ENCODE peak calls at places on chromosomes 13 and 19, in seven cellular contexts. V is uterus, O is GM12891, I is spleen, R is IMR-90, J is Peyer's patch, U is GM12892. E is an unnamed sample.

GRCh38 chr13:90709329-90709728 is 638.2 kb upstream of the MIR17HG start:
- DNase-seq in R (no peak), I (no peak), U (no peak), V (no peak), O (no peak), J (no peak), E (no peak)

GRCh38 chr13:98965325-98965724 is 12.5 kb downstream of the DOCK9 start:
- DNase-seq in I (no peak), R (no peak), U (no peak), V (no peak), J (no peak), O (no peak), E (no peak)

GRCh38 chr13:100035936-100036335 is 53.0 kb upstream of the PCCA start:
- DNase-seq in R (no peak), J (no peak), V (no peak), U (no peak), I (no peak), O (no peak), E (no peak)

GRCh38 chr19:4709440-4710280 is 14.0 kb downstream of the DPP9 start:
- DNase-seq in V (no peak), U (no peak), O (no peak), J (no peak), I (no peak), R (no peak), E (no peak)

GRCh38 chr13:114089751-114090400 is 42.5 kb downstream of the RASA3 start:
- DNase-seq in R (no peak), O (no peak), V (no peak), J (peak; percentile 20), U (no peak), I (no peak), E (no peak)

GRCh38 chr13:105167385-105167784 is 1368.1 kb downstream of the EFNB2 start:
- DNase-seq in J (no peak), V (no peak), R (no peak), I (no peak), U (no peak), O (no peak), E (no peak)

GRCh38 chr19:10105241-10106099 is 692 bp upstream of the PPAN start:
- DNase-seq in U (no peak), V (no peak), J (no peak), I (no peak), R (no peak), O (no peak), E (no peak)

GRCh38 chr13:27942972-27943371 is 23.2 kb downstream of the PDX1 start:
- DNase-seq in J (no peak), V (no peak), R (no peak), O (no peak), U (no peak), I (no peak), E (no peak)

GRCh38 chr13:42071667-42072419 is 23.4 kb downstream of the DGKH start:
- DNase-seq in U (no peak), I (no peak), V (no peak), R (peak; percentile 54), O (no peak), J (no peak), E (no peak)

GRCh38 chr13:45482571-45483173 is 17.9 kb downstream of the COG3 start:
- DNase-seq in O (no peak), J (no peak), R (peak; percentile 22), V (no peak), U (no peak), I (no peak), E (no peak)

GRCh38 chr13:101757446-101758039 is 305.1 kb downstream of the ITGBL1 start:
- DNase-seq in U (peak; percentile 1), J (no peak), V (no peak), R (peak; percentile 50), O (peak; percentile 13), I (no peak), E (peak; percentile 53)

GRCh38 chr13:23790591-23791170 is 98.5 kb downstream of the MIPEP start:
- DNase-seq in U (no peak), R (peak; percentile 82), V (no peak), I (no peak), J (no peak), O (no peak), E (no peak)

GRCh38 chr13:98976941-98977340 is 923 bp downstream of the DOCK9 start:
- DNase-seq in R (peak; percentile 12), U (no peak), O (no peak), I (no peak), V (no peak), J (no peak), E (no peak)

GRCh38 chr19:374886-375235 is 30.3 kb upstream of the MIER2 start:
- DNase-seq in U (no peak), V (no peak), O (no peak), R (no peak), I (no peak), J (peak; percentile 28), E (no peak)

GRCh38 chr13:53782400-53783030 is 753.9 kb downstream of the OLFM4 start:
- DNase-seq in O (peak; percentile 10), I (no peak), V (no peak), J (no peak), U (no peak), R (peak; percentile 17), E (peak; percentile 6)

GRCh38 chr19:39474139-39474620 is 6.5 kb upstream of the TIMM50 start:
- DNase-seq in U (peak; percentile 59), J (peak; percentile 67), O (peak; percentile 68), I (peak; percentile 90), V (peak; percentile 36), R (peak; percentile 22), E (no peak)

GRCh38 chr13:23608704-23609413 is 38.6 kb downstream of the TNFRSF19 start:
- DNase-seq in I (peak; percentile 88), R (peak; percentile 42), J (no peak), O (no peak), U (no peak), V (peak; percentile 40), E (no peak)

GRCh38 chr13:96792736-96793444 is 201.4 kb downstream of the OXGR1 start:
- DNase-seq in R (no peak), J (no peak), I (no peak), O (no peak), V (no peak), U (no peak), E (no peak)

GRCh38 chr19:38665219-38665931 is 17.9 kb downstream of the ACTN4 start:
- DNase-seq in R (no peak), I (peak; percentile 54), U (no peak), J (no peak), O (no peak), V (no peak), E (no peak)

GRCh38 chr19:5434970-5435641 is 20.1 kb upstream of the ZNRF4 start:
- DNase-seq in U (no peak), R (peak; percentile 94), O (no peak), I (no peak), J (no peak), V (no peak), E (peak; percentile 97)

GRCh38 chr19:33797821-33798633 is 1.4 kb downstream of the KCTD15 start:
- DNase-seq in V (peak; percentile 74), R (peak; percentile 33), U (no peak), J (peak; percentile 80), O (no peak), I (no peak), E (no peak)

GRCh38 chr13:37526710-37527446 is 71.7 kb downstream of the POSTN start:
- DNase-seq in U (no peak), I (no peak), V (no peak), O (no peak), J (no peak), R (no peak), E (no peak)

GRCh38 chr13:29196409-29197074 is 376.4 kb downstream of the MTUS2 start:
- DNase-seq in O (no peak), I (no peak), U (no peak), J (no peak), R (no peak), V (no peak), E (no peak)

GRCh38 chr19:49056101-49056901 is 1.2 kb downstream of the CGB7 start:
- DNase-seq in O (peak; percentile 84), J (peak; percentile 76), R (peak; percentile 28), V (peak; percentile 56), I (peak; percentile 86), U (peak; percentile 84), E (no peak)
- TF ChIP-seq POLR2A in O (no peak), J (no peak), R (no peak), V (no peak), I (no peak), U (no peak), E (peak; percentile 61)

GRCh38 chr19:55476100-55476775 is at the start of gene ZNF628:
- DNase-seq in U (peak; percentile 100), R (peak; percentile 98), V (peak; percentile 99), J (peak; percentile 99), I (peak; percentile 99), O (peak; percentile 100), E (peak; percentile 100)
- TF ChIP-seq POLR2A in U (peak; percentile 48), R (peak; percentile 71), V (peak; percentile 39), J (peak; percentile 70), I (peak; percentile 33), O (peak; percentile 27), E (peak; percentile 32)

DNA sequence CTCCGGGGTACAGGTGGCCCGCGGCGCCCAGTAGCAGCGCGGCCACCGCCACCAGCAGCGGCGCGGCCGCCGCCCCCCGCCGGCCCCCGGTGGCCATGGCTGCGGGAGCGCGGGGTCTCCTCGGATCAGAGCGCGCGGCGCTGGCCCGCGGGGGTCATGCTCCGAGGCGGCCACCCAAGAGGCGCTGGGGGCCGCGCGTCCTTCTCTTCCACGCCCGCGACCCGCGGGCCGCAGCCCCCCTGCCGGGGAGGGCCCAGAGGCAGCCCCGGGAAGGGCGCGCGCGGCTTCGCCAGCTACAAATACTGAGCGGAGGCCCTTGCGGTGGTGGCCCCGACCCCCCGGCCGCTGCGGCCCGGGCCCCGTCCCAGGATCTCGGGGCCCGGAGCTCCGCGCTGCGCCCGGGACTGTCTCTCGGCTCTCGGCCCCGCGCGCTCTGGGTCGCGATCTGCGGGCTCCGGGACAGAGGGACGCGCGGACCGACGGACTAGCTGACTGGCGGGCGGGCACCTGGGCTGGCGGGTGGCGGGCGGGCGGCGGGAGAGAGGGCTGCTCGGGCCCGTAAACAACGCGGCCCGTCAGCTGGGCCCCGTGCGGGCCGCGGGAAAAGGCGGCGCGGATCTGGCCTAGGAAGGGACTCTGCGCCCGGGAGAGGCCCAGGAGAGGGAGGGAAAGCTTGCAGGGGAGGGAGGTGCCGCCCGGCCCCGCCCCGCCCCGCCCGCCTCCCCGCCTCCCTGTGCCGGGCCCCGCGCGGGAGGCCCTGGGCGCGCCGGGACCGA is at the start of gene INSR:
- DNase-seq in R (peak; percentile 84), V (peak; percentile 94), J (peak; percentile 95), U (peak; percentile 96), O (peak; percentile 96), I (peak; percentile 91), E (peak; percentile 98)
- TF ChIP-seq POLR2A in R (no peak), V (peak; percentile 68), J (peak; percentile 43), U (no peak), O (no peak), I (no peak), E (peak; percentile 33)

GRCh38 chr19:27736225-27736624 is 1476.7 kb downstream of the UQCRFS1 start:
- DNase-seq in U (no peak), V (no peak), I (no peak), R (no peak), O (no peak), J (no peak), E (no peak)

GRCh38 chr19:27734496-27735220 is 1478.3 kb downstream of the UQCRFS1 start:
- DNase-seq in R (no peak), V (no peak), J (no peak), O (no peak), U (no peak), I (no peak), E (no peak)

GRCh38 chr19:27733551-27734266 is 1479.2 kb downstream of the UQCRFS1 start:
- DNase-seq in O (no peak), I (no peak), R (no peak), J (no peak), U (no peak), V (no peak), E (no peak)

GRCh38 chr19:27738569-27739193 is 1474.3 kb downstream of the UQCRFS1 start:
- DNase-seq in V (no peak), U (no peak), I (no peak), R (no peak), J (no peak), O (no peak), E (no peak)

GRCh38 chr19:27735314-27735713 is 1477.6 kb downstream of the UQCRFS1 start:
- DNase-seq in U (no peak), R (no peak), V (no peak), O (no peak), I (no peak), J (no peak), E (no peak)
- TF ChIP-seq POLR2A in U (no peak), R (no peak), V (no peak), O (no peak), I (no peak), J (no peak), E (no peak)